ENCODE peak calls at places on chromosomes 3 and 15, in six cellular contexts. Y is K562, T is SK-N-SH, Q is H1, K is HepG2, F is GM12878. D is an unnamed sample.

GRCh38 chr15:33031324-33031736 is 163.2 kb downstream of the FMN1 start:
- DNase-seq in Y (no peak), T (no peak), Q (no peak), K (no peak), F (no peak), D (no peak)

GRCh38 chr3:35966629-35967464 is 327.5 kb downstream of the ARPP21 start:
- DNase-seq in Y (no peak), T (no peak), Q (no peak), K (no peak), F (no peak), D (no peak)

GRCh38 chr3:16658933-16659793 is 53.9 kb upstream of the DAZL start:
- DNase-seq in Y (no peak), T (no peak), Q (no peak), K (no peak), F (no peak), D (peak)

GRCh38 chr3:186365202-186365974 is 3.4 kb upstream of the DGKG start:
- DNase-seq in Y (no peak), T (no peak), Q (no peak), K (no peak), F (no peak), D (peak)

GRCh38 chr3:15781131-15781530 is 16.6 kb downstream of the ANKRD28 start:
- DNase-seq in Y (no peak), T (no peak), Q (no peak), K (no peak), F (no peak), D (no peak)

GRCh38 chr15:22811640-22812039 is 25.2 kb downstream of the NIPA1 start:
- DNase-seq in Y (no peak), T (no peak), Q (no peak), K (peak), F (no peak), D (peak)

GRCh38 chr3:148642616-148643015 is 55.1 kb upstream of the AGTR1 start:
- DNase-seq in Y (no peak), T (no peak), Q (no peak), K (no peak), F (no peak), D (no peak)

GRCh38 chr15:40873625-40874561 is at the start of gene RHOV:
- DNase-seq in Y (peak), T (peak), Q (peak), K (peak), F (no peak), D (peak)

GRCh38 chr15:68626283-68626682 is 47.5 kb downstream of the CORO2B start:
- DNase-seq in Y (no peak), T (no peak), Q (no peak), K (no peak), F (no peak), D (no peak)

GRCh38 chr3:188202358-188203138 is 48.6 kb downstream of the LPP start:
- DNase-seq in Y (peak), T (no peak), Q (no peak), K (peak), F (no peak), D (no peak)

GRCh38 chr3:45507820-45508317 is 86.7 kb upstream of the LIMD1 start:
- DNase-seq in Y (peak), T (peak), Q (no peak), K (no peak), F (no peak), D (no peak)

GRCh38 chr3:43410575-43410974 is 124.2 kb downstream of the SNRK start:
- DNase-seq in Y (no peak), T (no peak), Q (no peak), K (no peak), F (no peak), D (no peak)

GRCh38 chr15:56325186-56325585 is 40.0 kb upstream of the TEX9 start:
- DNase-seq in Y (no peak), T (no peak), Q (no peak), K (no peak), F (no peak), D (no peak)

GRCh38 chr3:196697270-196697669 is 14.8 kb downstream of the CEP19 start:
- DNase-seq in Y (no peak), T (no peak), Q (no peak), K (no peak), F (no peak), D (no peak)

GRCh38 chr3:187567026-187567425 is 103.2 kb downstream of the SST start:
- DNase-seq in Y (no peak), T (no peak), Q (no peak), K (no peak), F (no peak), D (peak)

GRCh38 chr3:73623996-73624362 is 762 bp downstream of the PDZRN3 start:
- DNase-seq in Y (no peak), T (peak), Q (peak), K (no peak), F (no peak), D (no peak)

GRCh38 chr3:56254835-56255234 is 213.4 kb downstream of the ERC2 start:
- DNase-seq in Y (no peak), T (no peak), Q (no peak), K (no peak), F (no peak), D (no peak)

GRCh38 chr3:127221062-127222035 is 28.4 kb downstream of the PRR23E start:
- DNase-seq in Y (no peak), T (peak), Q (no peak), K (no peak), F (no peak), D (no peak)

GRCh38 chr3:141653872-141654271 is 84.2 kb upstream of the RNF7 start:
- DNase-seq in Y (no peak), T (no peak), Q (no peak), K (no peak), F (no peak), D (no peak)

GRCh38 chr3:170344971-170345370 is 12.5 kb upstream of the SKIL start:
- DNase-seq in Y (no peak), T (no peak), Q (no peak), K (no peak), F (no peak), D (no peak)

GRCh38 chr15:71443538-71443937 is 328.3 kb downstream of the THSD4 start:
- DNase-seq in Y (peak), T (peak), Q (no peak), K (peak), F (no peak), D (no peak)

GRCh38 chr15:71437919-71438318 is 322.6 kb downstream of the THSD4 start:
- DNase-seq in Y (no peak), T (no peak), Q (no peak), K (no peak), F (no peak), D (no peak)

GRCh38 chr15:71444032-71444810 is 328.9 kb downstream of the THSD4 start:
- DNase-seq in Y (no peak), T (no peak), Q (no peak), K (no peak), F (no peak), D (no peak)

GRCh38 chr15:71437404-71437803 is 322.1 kb downstream of the THSD4 start:
- DNase-seq in Y (no peak), T (no peak), Q (no peak), K (no peak), F (no peak), D (no peak)

GRCh38 chr15:71440479-71441071 is 325.3 kb downstream of the THSD4 start:
- DNase-seq in Y (peak), T (peak), Q (no peak), K (peak), F (peak), D (no peak)
- TF ChIP-seq GABPA in Y (no peak), T (no peak), Q (no peak), K (no peak), F (no peak), D (no peak)

DNA sequence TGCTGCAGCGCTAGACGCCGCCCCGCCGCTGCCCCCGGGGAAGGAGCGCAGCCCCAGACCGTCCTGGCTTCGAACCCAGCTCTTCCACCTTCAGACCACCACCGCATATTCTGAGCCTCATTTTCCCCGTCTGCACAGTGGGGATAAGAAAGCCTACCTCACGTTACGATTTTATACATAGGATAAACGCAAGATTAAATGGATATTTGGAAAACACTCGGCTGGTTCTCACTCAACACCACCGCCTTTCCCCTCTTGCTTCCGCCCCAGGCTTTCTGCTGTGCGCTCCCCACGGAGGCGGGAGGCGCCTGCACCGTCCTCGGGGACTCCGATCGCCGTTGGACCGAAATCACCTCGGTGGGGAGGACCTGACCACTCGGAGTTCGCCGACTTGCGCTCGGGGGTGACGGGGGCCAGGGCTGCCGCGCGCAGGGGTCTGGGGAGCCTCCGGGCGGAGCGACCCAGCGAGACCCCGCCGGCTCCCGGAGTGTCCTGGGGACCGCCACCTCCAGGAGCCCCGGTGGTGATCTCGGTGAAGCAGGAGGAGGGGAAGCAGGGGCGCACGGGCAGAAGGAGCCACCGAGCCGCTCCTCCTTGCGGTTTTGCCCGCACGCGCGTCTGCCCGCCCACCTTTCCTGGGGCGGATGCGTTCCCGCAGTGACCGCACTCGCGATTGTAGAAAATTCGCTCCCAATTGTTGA is 4.0 kb downstream of the FBXL22 start:
- DNase-seq in Y (no peak), T (peak), Q (no peak), K (no peak), F (no peak), D (no peak)
- TF ChIP-seq GABPA in Y (no peak), T (no peak), Q (no peak), K (no peak), F (no peak), D (no peak)

GRCh38 chr15:62118446-62118964 is 46.6 kb downstream of the C2CD4B start:
- DNase-seq in Y (no peak), T (no peak), Q (no peak), K (no peak), F (no peak), D (no peak)
- TF ChIP-seq GABPA in Y (no peak), T (no peak), Q (no peak), K (no peak), F (no peak), D (no peak)

GRCh38 chr15:101086394-101087171 is 165.3 kb downstream of the CHSY1 start:
- DNase-seq in Y (peak), T (no peak), Q (no peak), K (no peak), F (no peak), D (peak)
- TF ChIP-seq GABPA in Y (no peak), T (no peak), Q (no peak), K (no peak), F (no peak), D (no peak)

DNA sequence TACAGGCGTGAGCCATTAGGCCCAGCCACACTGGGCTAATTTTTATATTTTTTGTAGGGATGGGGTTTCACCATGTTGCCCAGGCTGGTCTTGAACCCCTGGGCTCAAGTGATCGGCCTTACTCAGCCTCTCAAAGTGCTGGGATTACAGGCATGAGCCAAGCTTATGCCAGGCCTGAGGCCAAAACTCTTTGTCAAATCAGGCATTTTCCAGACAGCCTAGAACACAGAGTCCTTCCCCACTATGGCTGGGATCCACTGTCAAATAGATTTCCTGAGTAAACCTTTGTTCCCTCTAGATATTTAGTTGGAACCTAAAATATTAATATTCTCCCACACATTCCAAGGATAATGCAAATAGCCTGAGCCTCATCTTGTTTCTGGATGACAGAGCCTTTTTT is 13.5 kb downstream of the C3orf62 start:
- DNase-seq in Y (no peak), T (no peak), Q (no peak), K (no peak), F (no peak), D (no peak)
- TF ChIP-seq GABPA in Y (no peak), T (no peak), Q (no peak), K (no peak), F (no peak), D (no peak)

DNA sequence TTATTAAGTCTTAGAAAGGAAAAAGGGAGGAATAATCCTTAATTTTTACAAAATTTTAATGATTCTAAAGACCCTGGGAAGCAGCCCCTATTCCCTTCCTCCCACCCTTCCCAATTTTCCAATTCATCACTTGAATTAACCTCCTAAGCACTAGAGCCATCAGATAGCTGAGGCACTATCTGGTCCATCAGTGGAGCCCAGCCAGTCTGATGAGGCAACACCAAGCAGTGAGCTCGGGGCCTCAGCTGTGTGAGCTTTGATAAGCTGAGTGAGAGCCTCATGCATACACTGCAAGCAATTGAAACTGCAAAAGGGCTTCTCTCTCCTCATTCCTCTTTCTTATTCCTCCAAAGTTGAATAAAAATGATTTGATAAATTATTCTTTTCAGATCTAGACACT is 31.9 kb downstream of the TUSC7 start:
- DNase-seq in Y (no peak), T (peak), Q (no peak), K (no peak), F (no peak), D (no peak)
- TF ChIP-seq GABPA in Y (no peak), T (no peak), Q (no peak), K (no peak), F (no peak), D (no peak)

D was measured in HL-60.